ENCODE peak calls at places on chromosomes 6 and 20, in five cellular contexts. D is cardiac muscle cell, F is breast epithelium, I is ascending aorta, Y is mammary epithelial cell. W is an unnamed sample. For H3K4me1, the result is how much of the 10 kb centered on the place peaks cover.

GRCh38 chr20:36454664-36455427 is 86.5 kb upstream of the MYL9 start:
- DNase-seq in D (no peak), F (no peak), I (no peak), Y (no peak), W (no peak)

GRCh38 chr6:17012421-17013225 is 89.2 kb upstream of the STMND1 start:
- DNase-seq in D (peak), F (no peak), I (no peak), Y (peak), W (no peak)

GRCh38 chr6:2204272-2204671 is 41.1 kb downstream of the GMDS start:
- DNase-seq in D (no peak), F (no peak), I (no peak), Y (no peak), W (no peak)

GRCh38 chr6:124822118-124822746 is 140.0 kb upstream of the RNF217 start:
- DNase-seq in D (no peak), F (no peak), I (no peak), Y (no peak), W (no peak)

GRCh38 chr20:43386878-43387277 is 70.8 kb upstream of the SRSF6 start:
- DNase-seq in D (no peak), F (no peak), I (no peak), Y (no peak), W (no peak)

GRCh38 chr20:17473662-17474061 is 57.5 kb downstream of the BFSP1 start:
- DNase-seq in D (no peak), F (no peak), I (no peak), Y (no peak), W (peak)

GRCh38 chr6:153024401-153025017 is 22.0 kb upstream of the MTRF1L start:
- DNase-seq in D (peak), F (no peak), I (no peak), Y (peak), W (peak)

GRCh38 chr20:61907081-61907891 is 158.4 kb downstream of the TAF4 start:
- DNase-seq in D (no peak), F (no peak), I (no peak), Y (no peak), W (no peak)

GRCh38 chr20:54122189-54122588 is 51.6 kb downstream of the CYP24A1 start:
- DNase-seq in D (peak), F (no peak), I (no peak), Y (peak), W (no peak)

GRCh38 chr6:53585208-53585903 is 40.5 kb upstream of the GCLC start:
- DNase-seq in D (no peak), F (no peak), I (no peak), Y (no peak), W (no peak)

GRCh38 chr20:58716476-58717277 is 24.1 kb downstream of the NPEPL1 start:
- DNase-seq in D (no peak), F (peak), I (peak), Y (no peak), W (peak)

GRCh38 chr6:38509713-38510112 is 130.0 kb downstream of the BTBD9 start:
- DNase-seq in D (peak), F (no peak), I (no peak), Y (peak), W (no peak)

GRCh38 chr6:21193790-21194189 is 399.8 kb upstream of the SOX4 start:
- DNase-seq in D (no peak), F (no peak), I (no peak), Y (no peak), W (no peak)

GRCh38 chr6:119848706-119849105 is 499.1 kb upstream of the MAN1A1 start:
- DNase-seq in D (no peak), F (no peak), I (no peak), Y (no peak), W (no peak)

GRCh38 chr20:16363832-16364687 is 209.2 kb downstream of the KIF16B start:
- DNase-seq in D (no peak), F (no peak), I (no peak), Y (no peak), W (no peak)

GRCh38 chr20:33373735-33374605 is 27.3 kb downstream of the CDK5RAP1 start:
- DNase-seq in D (peak), F (peak), I (peak), Y (peak), W (no peak)

GRCh38 chr20:19407731-19408130 is 195.3 kb downstream of the SLC24A3 start:
- DNase-seq in D (no peak), F (no peak), I (no peak), Y (peak), W (no peak)

GRCh38 chr6:93164781-93165180 is 254.6 kb downstream of the EPHA7 start:
- DNase-seq in D (no peak), F (no peak), I (no peak), Y (no peak), W (no peak)

GRCh38 chr6:144149894-144150672 is at the start of gene STX11:
- DNase-seq in D (peak), F (peak), I (peak), Y (peak), W (peak)

GRCh38 chr6:106163446-106163965 is 77.4 kb downstream of the PRDM1 start:
- DNase-seq in D (peak), F (no peak), I (peak), Y (no peak), W (no peak)

GRCh38 chr6:106163966-106164877 is 78.1 kb downstream of the PRDM1 start:
- DNase-seq in D (peak), F (no peak), I (peak), Y (no peak), W (no peak)

GRCh38 chr6:106161475-106161874 is 75.3 kb downstream of the PRDM1 start:
- DNase-seq in D (no peak), F (no peak), I (no peak), Y (no peak), W (no peak)

GRCh38 chr6:106161893-106162292 is 75.8 kb downstream of the PRDM1 start:
- DNase-seq in D (no peak), F (no peak), I (no peak), Y (no peak), W (no peak)

GRCh38 chr6:106162926-106163325 is 76.8 kb downstream of the PRDM1 start:
- DNase-seq in D (no peak), F (no peak), I (no peak), Y (no peak), W (no peak)
- H3K4me3 ChIP-seq in D (no peak), F (no peak), I (no peak), Y (no peak), W (no peak)

GRCh38 chr20:57712851-57713504 is 3.2 kb upstream of the PMEPA1 start:
- DNase-seq in D (no peak), F (no peak), I (peak), Y (no peak), W (no peak)

GRCh38 chr20:57711826-57712225 is 2.0 kb upstream of the PMEPA1 start:
- DNase-seq in D (no peak), F (no peak), I (peak), Y (no peak), W (no peak)

GRCh38 chr20:57710841-57711240 is 1.0 kb upstream of the PMEPA1 start:
- DNase-seq in D (no peak), F (no peak), I (no peak), Y (no peak), W (no peak)

GRCh38 chr20:57709823-57710799 is at the start of gene PMEPA1:
- DNase-seq in D (peak), F (peak), I (peak), Y (peak), W (peak)

GRCh38 chr20:57711311-57711712 is 1.5 kb upstream of the PMEPA1 start:
- DNase-seq in D (no peak), F (no peak), I (peak), Y (no peak), W (no peak)
- H3K4me1 ChIP-seq in D (under half), F (under half), I (half or more), Y (half or more), W (under half)

GRCh38 chr6:108080010-108080780 is 5.7 kb upstream of the OSTM1 start:
- DNase-seq in D (peak), F (no peak), I (no peak), Y (peak), W (peak)
- TF ChIP-seq CTCF in D (no peak), F (no peak), I (no peak), Y (no peak), W (no peak)

GRCh38 chr6:150764638-150765456 is 100.7 kb upstream of the MTHFD1L start:
- DNase-seq in D (no peak), F (no peak), I (no peak), Y (no peak), W (no peak)

GRCh38 chr6:150767585-150768164 is 97.8 kb upstream of the MTHFD1L start:
- DNase-seq in D (peak), F (no peak), I (no peak), Y (no peak), W (no peak)

GRCh38 chr6:150767161-150767560 is 98.3 kb upstream of the MTHFD1L start:
- DNase-seq in D (no peak), F (no peak), I (no peak), Y (no peak), W (no peak)

GRCh38 chr6:150765457-150765764 is 100.1 kb upstream of the MTHFD1L start:
- DNase-seq in D (no peak), F (no peak), I (no peak), Y (no peak), W (no peak)

GRCh38 chr6:150766201-150766997 is 99.1 kb upstream of the MTHFD1L start:
- DNase-seq in D (peak), F (no peak), I (no peak), Y (no peak), W (no peak)
- H3K4me3 ChIP-seq in D (no peak), F (no peak), I (no peak), Y (no peak), W (no peak)

GRCh38 chr6:134173936-134174789 is 121.7 kb upstream of the SLC2A12 start:
- DNase-seq in D (peak), F (peak), I (peak), Y (peak), W (peak)

GRCh38 chr6:134172020-134172766 is 119.8 kb upstream of the SLC2A12 start:
- DNase-seq in D (peak), F (no peak), I (no peak), Y (no peak), W (no peak)

GRCh38 chr6:134174790-134175531 is 122.5 kb upstream of the SLC2A12 start:
- DNase-seq in D (peak), F (peak), I (peak), Y (peak), W (peak)

GRCh38 chr6:134171517-134171916 is 119.1 kb upstream of the SLC2A12 start:
- DNase-seq in D (peak), F (no peak), I (no peak), Y (peak), W (no peak)

GRCh38 chr6:134173007-134173690 is 120.7 kb upstream of the SLC2A12 start:
- DNase-seq in D (peak), F (no peak), I (no peak), Y (peak), W (no peak)
- H3K4me1 ChIP-seq in D (under half), F (under half), I (under half), Y (under half), W (under half)

DNA sequence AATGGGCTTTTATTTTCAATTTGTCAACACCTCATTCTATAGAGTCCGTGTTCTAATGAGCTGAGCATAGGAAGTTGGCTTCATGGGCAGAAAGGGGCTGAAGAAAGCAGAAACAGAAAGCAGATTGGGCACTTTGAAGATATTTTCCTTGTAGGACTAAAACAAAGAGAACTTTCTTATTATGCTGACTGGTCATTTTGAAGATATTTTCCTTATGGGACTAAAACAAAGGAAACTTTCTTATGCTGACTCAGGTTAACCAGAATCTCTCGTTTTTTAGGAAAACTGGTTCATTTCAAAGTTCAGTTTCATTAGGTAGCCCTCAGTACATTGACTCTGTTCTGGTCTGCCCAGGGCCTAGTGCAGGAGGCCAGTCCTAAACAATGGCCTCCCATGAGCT is 185.2 kb downstream of the CDH26 start:
- DNase-seq in D (no peak), F (no peak), I (no peak), Y (no peak), W (no peak)
- TF ChIP-seq CTCF in D (no peak), F (no peak), I (no peak), Y (no peak), W (no peak)

DNA sequence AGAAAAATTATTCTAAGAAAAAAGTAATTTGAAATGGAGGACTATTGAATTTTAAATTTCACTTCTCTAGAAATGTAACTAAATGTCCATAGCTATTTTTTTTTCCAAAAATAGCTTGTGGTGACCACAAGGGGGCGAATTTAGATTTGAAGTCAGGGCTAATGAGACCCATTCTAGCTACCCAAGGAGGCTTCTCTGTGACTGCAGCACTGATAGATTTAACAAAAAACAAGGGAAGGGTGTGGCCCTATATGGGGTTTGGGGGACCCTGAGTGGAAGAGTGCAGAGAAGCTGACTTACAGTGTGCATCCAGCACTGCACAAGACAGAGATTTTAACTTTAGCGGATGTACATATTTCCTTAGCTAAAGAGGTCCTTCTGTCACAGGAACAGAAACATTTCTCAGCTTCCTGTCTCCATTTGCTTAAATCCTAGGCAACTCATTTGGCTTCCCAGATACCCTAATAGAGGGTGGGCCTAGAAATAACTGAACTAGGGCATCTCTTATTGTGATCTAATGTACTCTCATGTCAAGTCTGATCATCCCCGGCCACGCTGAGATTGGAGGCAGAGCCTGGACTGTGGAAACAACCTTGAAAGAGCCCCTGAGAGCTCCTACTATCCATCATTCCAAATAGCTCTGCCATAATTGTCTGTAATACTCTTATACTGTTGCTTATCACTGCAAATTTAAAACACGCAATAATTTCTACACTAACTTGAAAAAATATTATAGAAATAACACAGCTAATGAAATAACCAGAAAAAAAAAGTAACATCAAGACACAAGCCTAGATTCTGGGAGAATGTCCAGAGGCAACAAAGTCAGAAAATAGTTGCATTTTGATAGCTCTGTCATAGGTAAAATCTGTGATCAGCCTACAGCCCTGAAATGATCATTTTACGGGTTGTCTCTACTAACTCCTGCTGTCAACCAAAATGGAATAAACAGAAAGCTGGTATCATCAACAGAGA is 93.6 kb downstream of the SNAP91 start:
- DNase-seq in D (peak), F (no peak), I (no peak), Y (peak), W (peak)
- H3K4me3 ChIP-seq in D (no peak), F (no peak), I (no peak), Y (no peak), W (peak)

GRCh38 chr6:137784583-137784982 is 82.5 kb upstream of the TNFAIP3 start:
- DNase-seq in D (no peak), F (no peak), I (no peak), Y (no peak), W (no peak)

GRCh38 chr6:137780447-137781034 is 86.5 kb upstream of the TNFAIP3 start:
- DNase-seq in D (no peak), F (no peak), I (no peak), Y (no peak), W (no peak)

GRCh38 chr6:137783640-137784198 is 83.3 kb upstream of the TNFAIP3 start:
- DNase-seq in D (peak), F (no peak), I (no peak), Y (no peak), W (no peak)

GRCh38 chr6:137781639-137782038 is 85.4 kb upstream of the TNFAIP3 start:
- DNase-seq in D (no peak), F (no peak), I (no peak), Y (no peak), W (no peak)

GRCh38 chr6:137782166-137783039 is 84.7 kb upstream of the TNFAIP3 start:
- DNase-seq in D (no peak), F (no peak), I (no peak), Y (no peak), W (no peak)
- H3K4me1 ChIP-seq in D (under half), F (under half), I (under half), Y (under half), W (under half)

DNA sequence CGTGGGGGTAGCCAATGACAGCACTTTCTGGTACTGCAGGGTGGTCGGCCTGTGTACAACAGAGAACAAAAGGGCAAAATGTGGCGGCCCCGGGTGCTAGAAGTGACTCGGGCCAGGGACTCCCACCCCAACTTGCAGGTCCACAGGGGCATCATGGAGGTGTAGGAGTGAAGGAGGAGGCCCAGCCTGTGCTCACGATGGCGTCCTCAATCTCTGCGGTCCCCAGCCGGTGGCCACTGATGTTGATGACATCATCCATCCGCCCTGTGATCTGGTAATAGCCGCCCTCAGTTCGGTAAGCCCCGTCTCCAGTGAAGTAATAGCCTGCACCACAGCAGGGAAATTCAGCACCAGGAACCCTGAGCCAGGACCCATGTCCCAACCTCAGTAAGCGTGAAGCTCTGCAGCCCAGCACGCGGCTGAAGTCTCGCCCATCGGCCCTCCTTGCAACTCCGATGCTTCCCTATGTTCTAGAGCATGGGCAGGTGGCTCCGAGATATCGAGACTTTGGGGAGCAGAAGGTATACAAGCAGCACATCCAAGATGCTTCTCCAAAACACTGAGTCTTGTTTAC is 20.2 kb upstream of the APMAP start:
- DNase-seq in D (no peak), F (peak), I (peak), Y (no peak), W (no peak)
- TF ChIP-seq CTCF in D (no peak), F (no peak), I (no peak), Y (no peak), W (no peak)

GRCh38 chr6:169521825-169522224 is 180.0 kb downstream of the WDR27 start:
- DNase-seq in D (no peak), F (no peak), I (no peak), Y (no peak), W (no peak)

GRCh38 chr6:169520104-169520503 is 181.7 kb downstream of the WDR27 start:
- DNase-seq in D (peak), F (no peak), I (no peak), Y (no peak), W (no peak)
- H3K4me3 ChIP-seq in D (no peak), F (no peak), I (no peak), Y (no peak), W (no peak)